ENCODE peak calls at places on chromosome 15, in five cellular contexts. R, P, V, N and U are unnamed samples.

GRCh38 chr15:73941044-73941443 is 14.8 kb downstream of the LOXL1 start:
- DNase-seq in R (peak), P (peak), V (no peak), N (peak), U (no peak)

GRCh38 chr15:80207887-80208286 is 44.1 kb downstream of the CTXND1 start:
- DNase-seq in R (no peak), P (no peak), V (no peak), N (peak), U (peak)

GRCh38 chr15:23035964-23036566 is 3.3 kb downstream of the TUBGCP5 start:
- DNase-seq in R (peak), P (no peak), V (peak), N (peak), U (peak)

GRCh38 chr15:76286231-76286879 is 24.9 kb downstream of the ETFA start:
- DNase-seq in R (peak), P (no peak), V (no peak), N (peak), U (no peak)

GRCh38 chr15:44286814-44287555 is 1.5 kb upstream of the GOLM2 start:
- DNase-seq in R (no peak), P (no peak), V (peak), N (no peak), U (no peak)

GRCh38 chr15:91946914-91947313 is 93.4 kb downstream of the SLCO3A1 start:
- DNase-seq in R (no peak), P (no peak), V (no peak), N (no peak), U (no peak)

GRCh38 chr15:67125589-67126502 is 60.4 kb downstream of the SMAD3 start:
- DNase-seq in R (peak), P (peak), V (peak), N (peak), U (no peak)

GRCh38 chr15:77097317-77097721 is 26.4 kb upstream of the TSPAN3 start:
- DNase-seq in R (no peak), P (no peak), V (no peak), N (no peak), U (no peak)

GRCh38 chr15:25849431-25849921 is 13.7 kb downstream of the ATP10A start:
- DNase-seq in R (peak), P (peak), V (no peak), N (peak), U (no peak)

GRCh38 chr15:78391781-78392180 is 46.2 kb upstream of the IREB2 start:
- DNase-seq in R (no peak), P (no peak), V (no peak), N (no peak), U (no peak)

GRCh38 chr15:59644757-59645156 is 12.6 kb downstream of the GTF2A2 start:
- DNase-seq in R (peak), P (no peak), V (no peak), N (no peak), U (no peak)

GRCh38 chr15:84934942-84935729 is 46.5 kb upstream of the PDE8A start:
- DNase-seq in R (no peak), P (no peak), V (no peak), N (no peak), U (no peak)
- TF ChIP-seq CTCF in R (no peak), P (no peak), V (peak), N (no peak), U (peak)

GRCh38 chr15:70096975-70097336 is 761 bp downstream of the TLE3 start:
- DNase-seq in R (no peak), P (no peak), V (no peak), N (no peak), U (no peak)

GRCh38 chr15:70099167-70099965 is 1.6 kb upstream of the TLE3 start:
- DNase-seq in R (peak), P (peak), V (peak), N (peak), U (peak)

GRCh38 chr15:70098461-70099166 is 897 bp upstream of the TLE3 start:
- DNase-seq in R (no peak), P (peak), V (peak), N (no peak), U (no peak)

GRCh38 chr15:70097337-70098169 is at the start of gene TLE3:
- DNase-seq in R (peak), P (peak), V (peak), N (peak), U (peak)

GRCh38 chr15:70098170-70098460 is 398 bp upstream of the TLE3 start:
- DNase-seq in R (no peak), P (no peak), V (no peak), N (no peak), U (no peak)
- H3K4me3 ChIP-seq in R (no peak), P (peak), V (no peak), N (peak), U (peak)

GRCh38 chr15:31365655-31366127 is 39.1 kb downstream of the KLF13 start:
- DNase-seq in R (peak), P (peak), V (no peak), N (peak), U (no peak)

GRCh38 chr15:31367021-31367729 is 40.5 kb downstream of the KLF13 start:
- DNase-seq in R (no peak), P (no peak), V (no peak), N (no peak), U (no peak)

GRCh38 chr15:31365032-31365654 is 38.5 kb downstream of the KLF13 start:
- DNase-seq in R (no peak), P (no peak), V (no peak), N (no peak), U (no peak)

GRCh38 chr15:31367730-31368344 is 41.2 kb downstream of the KLF13 start:
- DNase-seq in R (no peak), P (no peak), V (no peak), N (no peak), U (no peak)

DNA sequence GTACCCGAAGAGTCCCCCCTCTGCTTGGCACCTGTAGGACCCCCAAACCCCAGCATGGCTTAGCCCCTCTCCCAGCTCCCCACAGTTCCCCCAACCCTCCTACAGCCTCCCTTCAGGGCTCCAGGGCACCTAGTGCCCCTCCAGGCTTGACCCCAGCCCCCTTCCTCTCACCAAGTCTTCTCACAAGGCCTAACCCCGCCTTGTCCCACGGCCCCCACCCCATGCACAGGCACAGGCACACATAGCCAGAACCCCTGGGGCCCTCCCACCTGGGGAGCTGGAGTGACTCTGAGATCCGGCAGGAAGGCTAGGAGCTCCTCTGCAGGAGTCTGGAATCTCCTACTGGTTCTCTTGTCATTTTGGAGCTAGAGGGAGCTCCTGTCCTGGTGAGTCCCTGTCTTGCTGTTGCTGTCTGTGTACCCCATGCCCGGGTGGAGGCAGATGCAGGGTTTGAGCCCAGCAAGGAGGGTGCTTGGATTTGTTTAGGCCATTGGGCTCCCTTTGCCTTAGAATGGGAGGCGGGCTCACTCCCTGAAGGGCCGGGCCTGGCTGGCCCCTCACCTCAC is 39.6 kb downstream of the KLF13 start:
- DNase-seq in R (no peak), P (no peak), V (no peak), N (peak), U (no peak)
- TF ChIP-seq CTCF in R (no peak), P (peak), V (no peak), N (peak), U (no peak)

DNA sequence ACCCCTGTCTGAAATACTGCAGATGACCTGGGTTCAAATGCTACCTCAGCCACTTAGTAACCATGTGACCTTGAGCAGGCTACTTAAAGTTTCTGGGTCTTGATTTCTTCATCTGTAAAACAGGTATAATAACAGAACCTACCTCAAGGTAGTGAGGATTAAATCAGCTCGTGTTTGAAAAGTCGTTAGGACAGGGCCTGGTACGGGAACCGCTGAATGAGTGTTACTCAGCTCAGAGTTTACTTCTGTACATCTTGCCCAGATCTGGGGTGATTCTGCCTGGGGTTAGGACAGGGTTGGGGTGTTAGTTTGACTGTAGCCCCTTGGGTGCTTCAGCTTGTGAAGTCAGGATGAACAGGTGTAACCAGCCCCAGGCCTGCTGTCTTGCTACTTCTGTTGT is 1.8 kb downstream of the SEMA4B start:
- DNase-seq in R (no peak), P (no peak), V (no peak), N (no peak), U (no peak)
- H3K4me3 ChIP-seq in R (no peak), P (peak), V (no peak), N (no peak), U (peak)